ENCODE peak calls at places on chromosome 6, in ten cellular contexts. One of them, this sample, is unnamed.

GRCh38 chr6:169963581-169964297 is 212.3 kb downstream of the ERMARD start:
- DNase-seq in IMR-90: no peak
- DNase-seq in sigmoid colon: peak
- DNase-seq in fibroblast of lung: no peak
- DNase-seq in adrenal gland: no peak
- DNase-seq in GM12865: no peak
- DNase-seq in CD8-positive, alpha-beta T cell: no peak
- DNase-seq in choroid plexus epithelial cell: no peak
- DNase-seq in astrocyte of the cerebellum: no peak
- DNase-seq in left ventricle myocardium inferior: no peak
- DNase-seq in this sample: no peak

GRCh38 chr6:3644613-3645012 is 106.9 kb downstream of the PXDC1 start:
- DNase-seq in IMR-90: no peak
- DNase-seq in sigmoid colon: no peak
- DNase-seq in fibroblast of lung: no peak
- DNase-seq in adrenal gland: no peak
- DNase-seq in GM12865: no peak
- DNase-seq in CD8-positive, alpha-beta T cell: no peak
- DNase-seq in choroid plexus epithelial cell: no peak
- DNase-seq in astrocyte of the cerebellum: no peak
- DNase-seq in left ventricle myocardium inferior: no peak
- DNase-seq in this sample: no peak

GRCh38 chr6:33595001-33595846 is 15.1 kb upstream of the BAK1 start:
- DNase-seq in IMR-90: peak
- DNase-seq in sigmoid colon: no peak
- DNase-seq in fibroblast of lung: peak
- DNase-seq in adrenal gland: no peak
- DNase-seq in GM12865: no peak
- DNase-seq in CD8-positive, alpha-beta T cell: no peak
- DNase-seq in choroid plexus epithelial cell: peak
- DNase-seq in astrocyte of the cerebellum: no peak
- DNase-seq in left ventricle myocardium inferior: no peak
- DNase-seq in this sample: peak

GRCh38 chr6:24520929-24521546 is 26.3 kb downstream of the ALDH5A1 start:
- DNase-seq in IMR-90: peak
- DNase-seq in sigmoid colon: no peak
- DNase-seq in fibroblast of lung: peak
- DNase-seq in adrenal gland: peak
- DNase-seq in GM12865: peak
- DNase-seq in CD8-positive, alpha-beta T cell: peak
- DNase-seq in choroid plexus epithelial cell: peak
- DNase-seq in astrocyte of the cerebellum: no peak
- DNase-seq in left ventricle myocardium inferior: peak
- DNase-seq in this sample: peak

GRCh38 chr6:41551857-41552256 is 5.7 kb downstream of the FOXP4 start:
- DNase-seq in IMR-90: no peak
- DNase-seq in sigmoid colon: no peak
- DNase-seq in fibroblast of lung: no peak
- DNase-seq in adrenal gland: no peak
- DNase-seq in GM12865: no peak
- DNase-seq in CD8-positive, alpha-beta T cell: no peak
- DNase-seq in choroid plexus epithelial cell: no peak
- DNase-seq in astrocyte of the cerebellum: no peak
- DNase-seq in left ventricle myocardium inferior: no peak
- DNase-seq in this sample: no peak

GRCh38 chr6:81950877-81951276 is 198.4 kb upstream of the TENT5A start:
- DNase-seq in IMR-90: peak
- DNase-seq in sigmoid colon: no peak
- DNase-seq in fibroblast of lung: peak
- DNase-seq in adrenal gland: no peak
- DNase-seq in GM12865: peak
- DNase-seq in CD8-positive, alpha-beta T cell: no peak
- DNase-seq in choroid plexus epithelial cell: peak
- DNase-seq in astrocyte of the cerebellum: no peak
- DNase-seq in left ventricle myocardium inferior: no peak
- DNase-seq in this sample: peak

GRCh38 chr6:158648682-158649131 is 1.1 kb upstream of the SYTL3 start:
- DNase-seq in IMR-90: peak
- DNase-seq in sigmoid colon: peak
- DNase-seq in fibroblast of lung: peak
- DNase-seq in adrenal gland: no peak
- DNase-seq in GM12865: peak
- DNase-seq in CD8-positive, alpha-beta T cell: no peak
- DNase-seq in choroid plexus epithelial cell: peak
- DNase-seq in astrocyte of the cerebellum: no peak
- DNase-seq in left ventricle myocardium inferior: no peak
- DNase-seq in this sample: peak

GRCh38 chr6:129280719-129281118 is 397.8 kb downstream of the LAMA2 start:
- DNase-seq in IMR-90: no peak
- DNase-seq in sigmoid colon: no peak
- DNase-seq in fibroblast of lung: no peak
- DNase-seq in adrenal gland: no peak
- DNase-seq in GM12865: peak
- DNase-seq in CD8-positive, alpha-beta T cell: peak
- DNase-seq in choroid plexus epithelial cell: no peak
- DNase-seq in astrocyte of the cerebellum: no peak
- DNase-seq in left ventricle myocardium inferior: no peak
- DNase-seq in this sample: no peak

GRCh38 chr6:4884646-4885427 is 108.6 kb downstream of the CDYL start:
- DNase-seq in IMR-90: no peak
- DNase-seq in sigmoid colon: no peak
- DNase-seq in fibroblast of lung: no peak
- DNase-seq in adrenal gland: no peak
- DNase-seq in GM12865: no peak
- DNase-seq in CD8-positive, alpha-beta T cell: no peak
- DNase-seq in choroid plexus epithelial cell: no peak
- DNase-seq in astrocyte of the cerebellum: no peak
- DNase-seq in left ventricle myocardium inferior: no peak
- DNase-seq in this sample: no peak

GRCh38 chr6:13465734-13466133 is 21.7 kb downstream of the GFOD1 start:
- DNase-seq in IMR-90: no peak
- DNase-seq in sigmoid colon: no peak
- DNase-seq in fibroblast of lung: no peak
- DNase-seq in adrenal gland: no peak
- DNase-seq in GM12865: no peak
- DNase-seq in CD8-positive, alpha-beta T cell: no peak
- DNase-seq in choroid plexus epithelial cell: no peak
- DNase-seq in astrocyte of the cerebellum: no peak
- DNase-seq in left ventricle myocardium inferior: no peak
- DNase-seq in this sample: no peak

GRCh38 chr6:135231469-135231844 is 50.3 kb downstream of the MYB start:
- DNase-seq in IMR-90: no peak
- DNase-seq in sigmoid colon: no peak
- DNase-seq in fibroblast of lung: no peak
- DNase-seq in adrenal gland: no peak
- DNase-seq in GM12865: peak
- DNase-seq in CD8-positive, alpha-beta T cell: no peak
- DNase-seq in choroid plexus epithelial cell: no peak
- DNase-seq in astrocyte of the cerebellum: no peak
- DNase-seq in left ventricle myocardium inferior: no peak
- DNase-seq in this sample: no peak

GRCh38 chr6:24766685-24767462 is 7.9 kb upstream of the GMNN start:
- DNase-seq in IMR-90: peak
- DNase-seq in sigmoid colon: no peak
- DNase-seq in fibroblast of lung: peak
- DNase-seq in adrenal gland: no peak
- DNase-seq in GM12865: peak
- DNase-seq in CD8-positive, alpha-beta T cell: no peak
- DNase-seq in choroid plexus epithelial cell: peak
- DNase-seq in astrocyte of the cerebellum: peak
- DNase-seq in left ventricle myocardium inferior: no peak
- DNase-seq in this sample: peak

GRCh38 chr6:18168264-18168663 is 13.0 kb downstream of the KDM1B start:
- DNase-seq in IMR-90: no peak
- DNase-seq in sigmoid colon: no peak
- DNase-seq in fibroblast of lung: no peak
- DNase-seq in adrenal gland: no peak
- DNase-seq in GM12865: no peak
- DNase-seq in CD8-positive, alpha-beta T cell: no peak
- DNase-seq in choroid plexus epithelial cell: no peak
- DNase-seq in astrocyte of the cerebellum: no peak
- DNase-seq in left ventricle myocardium inferior: no peak
- DNase-seq in this sample: no peak

GRCh38 chr6:140684776-140685550 is 1310.5 kb upstream of the CITED2 start:
- DNase-seq in IMR-90: no peak
- DNase-seq in sigmoid colon: no peak
- DNase-seq in fibroblast of lung: no peak
- DNase-seq in adrenal gland: no peak
- DNase-seq in GM12865: no peak
- DNase-seq in CD8-positive, alpha-beta T cell: no peak
- DNase-seq in choroid plexus epithelial cell: no peak
- DNase-seq in astrocyte of the cerebellum: no peak
- DNase-seq in left ventricle myocardium inferior: no peak
- DNase-seq in this sample: no peak

GRCh38 chr6:74044417-74045096 is 348.6 kb downstream of the CD109 start:
- DNase-seq in IMR-90: peak
- DNase-seq in sigmoid colon: no peak
- DNase-seq in fibroblast of lung: peak
- DNase-seq in adrenal gland: no peak
- DNase-seq in GM12865: no peak
- DNase-seq in CD8-positive, alpha-beta T cell: no peak
- DNase-seq in choroid plexus epithelial cell: peak
- DNase-seq in astrocyte of the cerebellum: no peak
- DNase-seq in left ventricle myocardium inferior: no peak
- DNase-seq in this sample: peak

GRCh38 chr6:74041420-74041819 is 345.4 kb downstream of the CD109 start:
- DNase-seq in IMR-90: no peak
- DNase-seq in sigmoid colon: no peak
- DNase-seq in fibroblast of lung: no peak
- DNase-seq in adrenal gland: no peak
- DNase-seq in GM12865: no peak
- DNase-seq in CD8-positive, alpha-beta T cell: no peak
- DNase-seq in choroid plexus epithelial cell: no peak
- DNase-seq in astrocyte of the cerebellum: no peak
- DNase-seq in left ventricle myocardium inferior: no peak
- DNase-seq in this sample: no peak
- TF ChIP-seq CTCF in IMR-90: no peak
- TF ChIP-seq CTCF in sigmoid colon: no peak
- TF ChIP-seq CTCF in fibroblast of lung: no peak
- TF ChIP-seq CTCF in adrenal gland: no peak
- TF ChIP-seq CTCF in GM12865: no peak
- TF ChIP-seq CTCF in CD8-positive, alpha-beta T cell: no peak
- TF ChIP-seq CTCF in choroid plexus epithelial cell: no peak
- TF ChIP-seq CTCF in astrocyte of the cerebellum: no peak
- TF ChIP-seq CTCF in left ventricle myocardium inferior: no peak
- TF ChIP-seq CTCF in this sample: no peak

DNA sequence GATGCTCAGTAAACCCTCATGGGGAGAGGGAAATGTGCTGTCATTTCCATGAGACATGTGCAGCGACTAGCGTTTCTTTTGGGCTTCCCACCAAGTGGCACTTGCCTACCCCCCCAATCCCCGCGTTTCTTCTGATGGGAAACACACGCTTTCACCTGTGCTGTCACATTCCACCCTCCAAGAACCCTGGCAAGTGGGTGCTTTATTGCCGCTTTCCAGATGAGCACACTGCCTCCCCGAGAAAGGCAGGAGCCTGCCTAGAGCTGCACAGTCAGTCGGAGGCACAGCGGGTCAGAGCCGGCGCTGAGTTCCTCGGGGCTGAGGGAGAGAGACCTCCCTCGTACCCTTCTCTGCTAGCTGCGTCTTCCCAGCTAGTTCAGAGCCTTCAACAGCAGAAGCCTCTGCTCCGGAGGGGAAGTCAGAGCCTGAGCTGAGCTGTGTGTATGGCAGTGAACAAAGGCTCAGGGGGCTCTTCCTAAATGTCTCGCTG is 12.3 kb upstream of the CCDC167 start:
- DNase-seq in IMR-90: no peak
- DNase-seq in sigmoid colon: no peak
- DNase-seq in fibroblast of lung: no peak
- DNase-seq in adrenal gland: no peak
- DNase-seq in GM12865: no peak
- DNase-seq in CD8-positive, alpha-beta T cell: no peak
- DNase-seq in choroid plexus epithelial cell: no peak
- DNase-seq in astrocyte of the cerebellum: no peak
- DNase-seq in left ventricle myocardium inferior: no peak
- DNase-seq in this sample: no peak
- H3K4me3 ChIP-seq in IMR-90: no peak
- H3K4me3 ChIP-seq in sigmoid colon: no peak
- H3K4me3 ChIP-seq in fibroblast of lung: no peak
- H3K4me3 ChIP-seq in adrenal gland: no peak
- H3K4me3 ChIP-seq in GM12865: no peak
- H3K4me3 ChIP-seq in CD8-positive, alpha-beta T cell: no peak
- H3K4me3 ChIP-seq in choroid plexus epithelial cell: no peak
- H3K4me3 ChIP-seq in astrocyte of the cerebellum: no peak
- H3K4me3 ChIP-seq in left ventricle myocardium inferior: no peak
- H3K4me3 ChIP-seq in this sample: no peak

DNA sequence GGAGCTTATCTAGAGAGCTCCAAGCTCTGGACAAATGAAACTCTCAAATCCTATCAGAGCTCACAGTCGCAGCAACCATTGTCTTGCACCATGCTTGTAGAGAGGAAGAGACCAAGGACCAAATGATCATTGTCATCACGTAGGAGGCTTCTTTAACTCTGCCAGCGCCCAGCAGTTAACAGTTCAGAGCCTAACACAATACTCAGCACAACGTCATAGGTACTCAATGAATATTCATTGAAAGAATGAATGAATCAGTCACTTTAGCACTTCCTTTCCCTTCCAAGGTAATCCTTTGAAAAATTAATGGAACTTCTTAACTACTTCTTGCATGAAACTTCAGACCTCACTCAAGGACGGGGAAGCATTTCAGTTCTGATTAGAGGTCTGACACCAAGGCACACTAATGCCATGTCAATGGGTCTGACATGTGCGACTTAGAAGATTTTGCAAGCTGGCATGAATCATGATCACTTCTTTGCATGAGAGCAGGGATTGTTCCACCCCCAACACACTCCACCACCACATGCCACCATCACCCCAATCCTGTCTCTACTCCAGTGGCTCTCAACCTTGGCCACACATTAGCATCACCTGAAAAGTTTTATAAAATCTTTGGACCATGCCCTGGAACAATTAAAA is 45.1 kb downstream of the KHDC1L start:
- DNase-seq in IMR-90: peak
- DNase-seq in sigmoid colon: no peak
- DNase-seq in fibroblast of lung: no peak
- DNase-seq in adrenal gland: no peak
- DNase-seq in GM12865: no peak
- DNase-seq in CD8-positive, alpha-beta T cell: no peak
- DNase-seq in choroid plexus epithelial cell: no peak
- DNase-seq in astrocyte of the cerebellum: no peak
- DNase-seq in left ventricle myocardium inferior: no peak
- DNase-seq in this sample: peak
- TF ChIP-seq CTCF in IMR-90: no peak
- TF ChIP-seq CTCF in sigmoid colon: no peak
- TF ChIP-seq CTCF in fibroblast of lung: no peak
- TF ChIP-seq CTCF in adrenal gland: no peak
- TF ChIP-seq CTCF in GM12865: no peak
- TF ChIP-seq CTCF in CD8-positive, alpha-beta T cell: no peak
- TF ChIP-seq CTCF in choroid plexus epithelial cell: no peak
- TF ChIP-seq CTCF in astrocyte of the cerebellum: no peak
- TF ChIP-seq CTCF in left ventricle myocardium inferior: no peak
- TF ChIP-seq CTCF in this sample: no peak

GRCh38 chr6:27288136-27289044 is 23.7 kb downstream of the POM121L2 start:
- DNase-seq in IMR-90: no peak
- DNase-seq in sigmoid colon: no peak
- DNase-seq in fibroblast of lung: no peak
- DNase-seq in adrenal gland: no peak
- DNase-seq in GM12865: peak
- DNase-seq in CD8-positive, alpha-beta T cell: no peak
- DNase-seq in choroid plexus epithelial cell: no peak
- DNase-seq in astrocyte of the cerebellum: no peak
- DNase-seq in left ventricle myocardium inferior: no peak
- DNase-seq in this sample: peak
- H3K4me3 ChIP-seq in IMR-90: peak
- H3K4me3 ChIP-seq in sigmoid colon: no peak
- H3K4me3 ChIP-seq in fibroblast of lung: no peak
- H3K4me3 ChIP-seq in adrenal gland: no peak
- H3K4me3 ChIP-seq in GM12865: peak
- H3K4me3 ChIP-seq in CD8-positive, alpha-beta T cell: no peak
- H3K4me3 ChIP-seq in choroid plexus epithelial cell: no peak
- H3K4me3 ChIP-seq in astrocyte of the cerebellum: peak
- H3K4me3 ChIP-seq in left ventricle myocardium inferior: no peak
- H3K4me3 ChIP-seq in this sample: no peak

This sample was measured in foreskin fibroblast.